ENCODE peak calls at places on chromosomes 11 and 22, in six cellular contexts. One of them, this sample, is unnamed.

GRCh38 chr11:28461846-28462245 is 353.7 kb downstream of the METTL15 start:
- DNase-seq in brain microvascular endothelial cell: no peak
- DNase-seq in psoas muscle: no peak
- DNase-seq in NAMALWA: no peak
- DNase-seq in T-helper 1 cell: no peak
- DNase-seq in HT-29: no peak
- DNase-seq in this sample: no peak

GRCh38 chr11:65499713-65500261 is 942 bp downstream of the MALAT1 start:
- DNase-seq in brain microvascular endothelial cell: no peak
- DNase-seq in psoas muscle: no peak
- DNase-seq in NAMALWA: no peak
- DNase-seq in T-helper 1 cell: no peak
- DNase-seq in HT-29: no peak
- DNase-seq in this sample: no peak

GRCh38 chr22:44627521-44628139 is 74.4 kb upstream of the PRR5 start:
- DNase-seq in brain microvascular endothelial cell: no peak
- DNase-seq in psoas muscle: peak
- DNase-seq in NAMALWA: no peak
- DNase-seq in T-helper 1 cell: no peak
- DNase-seq in HT-29: no peak
- DNase-seq in this sample: no peak

GRCh38 chr11:67278135-67278938 is 10.8 kb upstream of the ANKRD13D start:
- DNase-seq in brain microvascular endothelial cell: no peak
- DNase-seq in psoas muscle: peak
- DNase-seq in NAMALWA: no peak
- DNase-seq in T-helper 1 cell: no peak
- DNase-seq in HT-29: no peak
- DNase-seq in this sample: no peak

GRCh38 chr11:89667001-89667400 is 43.1 kb upstream of the TRIM77 start:
- DNase-seq in brain microvascular endothelial cell: no peak
- DNase-seq in psoas muscle: no peak
- DNase-seq in NAMALWA: no peak
- DNase-seq in T-helper 1 cell: no peak
- DNase-seq in HT-29: no peak
- DNase-seq in this sample: no peak

GRCh38 chr11:62958547-62959071 is 26.2 kb downstream of the SLC22A6 start:
- DNase-seq in brain microvascular endothelial cell: peak
- DNase-seq in psoas muscle: peak
- DNase-seq in NAMALWA: no peak
- DNase-seq in T-helper 1 cell: no peak
- DNase-seq in HT-29: no peak
- DNase-seq in this sample: no peak

GRCh38 chr11:101915811-101916291 is 471 bp downstream of the ANGPTL5 start:
- DNase-seq in brain microvascular endothelial cell: peak
- DNase-seq in psoas muscle: no peak
- DNase-seq in NAMALWA: peak
- DNase-seq in T-helper 1 cell: no peak
- DNase-seq in HT-29: peak
- DNase-seq in this sample: no peak

GRCh38 chr22:47174096-47174495 is 411.6 kb downstream of the TBC1D22A start:
- DNase-seq in brain microvascular endothelial cell: no peak
- DNase-seq in psoas muscle: peak
- DNase-seq in NAMALWA: no peak
- DNase-seq in T-helper 1 cell: no peak
- DNase-seq in HT-29: no peak
- DNase-seq in this sample: no peak

GRCh38 chr11:126339866-126340434 is 15.5 kb upstream of the ST3GAL4 start:
- DNase-seq in brain microvascular endothelial cell: no peak
- DNase-seq in psoas muscle: peak
- DNase-seq in NAMALWA: no peak
- DNase-seq in T-helper 1 cell: no peak
- DNase-seq in HT-29: peak
- DNase-seq in this sample: no peak

GRCh38 chr11:96869207-96869606 is 479.4 kb downstream of the JRKL start:
- DNase-seq in brain microvascular endothelial cell: no peak
- DNase-seq in psoas muscle: no peak
- DNase-seq in NAMALWA: no peak
- DNase-seq in T-helper 1 cell: no peak
- DNase-seq in HT-29: no peak
- DNase-seq in this sample: no peak

This sample was measured in T-helper 2 cell.